ENCODE peak calls at places on chromosomes 4 and X, in seven cellular contexts. One of them, this sample, is unnamed.

GRCh38 chrX:34559325-34559724 is 97.8 kb downstream of the TMEM47 start:
- DNase-seq in IMR-90: peak
- DNase-seq in H9: peak
- DNase-seq in mesenchymal stem cell: no peak
- DNase-seq in mesendoderm: no peak
- DNase-seq in H1: no peak
- DNase-seq in trophoblast cell: no peak
- DNase-seq in this sample: no peak

GRCh38 chr4:76830612-76831474 is 67.1 kb downstream of the SOWAHB start:
- DNase-seq in IMR-90: peak
- DNase-seq in H9: no peak
- DNase-seq in mesenchymal stem cell: peak
- DNase-seq in mesendoderm: peak
- DNase-seq in H1: no peak
- DNase-seq in trophoblast cell: no peak
- DNase-seq in this sample: peak

GRCh38 chr4:73735231-73735630 is 5.1 kb upstream of the CXCL8 start:
- DNase-seq in IMR-90: peak
- DNase-seq in H9: no peak
- DNase-seq in mesenchymal stem cell: peak
- DNase-seq in mesendoderm: no peak
- DNase-seq in H1: no peak
- DNase-seq in trophoblast cell: no peak
- DNase-seq in this sample: no peak

GRCh38 chr4:138110815-138111214 is 131.3 kb downstream of the SLC7A11 start:
- DNase-seq in IMR-90: peak
- DNase-seq in H9: no peak
- DNase-seq in mesenchymal stem cell: no peak
- DNase-seq in mesendoderm: peak
- DNase-seq in H1: no peak
- DNase-seq in trophoblast cell: no peak
- DNase-seq in this sample: no peak

GRCh38 chrX:115948018-115948923 is 222.3 kb upstream of the AGTR2 start:
- DNase-seq in IMR-90: peak
- DNase-seq in H9: no peak
- DNase-seq in mesenchymal stem cell: no peak
- DNase-seq in mesendoderm: no peak
- DNase-seq in H1: no peak
- DNase-seq in trophoblast cell: no peak
- DNase-seq in this sample: no peak

GRCh38 chrX:12901486-12901885 is 4.9 kb upstream of the TLR8 start:
- DNase-seq in IMR-90: peak
- DNase-seq in H9: peak
- DNase-seq in mesenchymal stem cell: peak
- DNase-seq in mesendoderm: peak
- DNase-seq in H1: no peak
- DNase-seq in trophoblast cell: peak
- DNase-seq in this sample: peak

GRCh38 chrX:8204169-8204935 is 33.3 kb upstream of the VCX2 start:
- DNase-seq in IMR-90: no peak
- DNase-seq in H9: no peak
- DNase-seq in mesenchymal stem cell: no peak
- DNase-seq in mesendoderm: peak
- DNase-seq in H1: no peak
- DNase-seq in trophoblast cell: peak
- DNase-seq in this sample: no peak

GRCh38 chrX:17537652-17538301 is 162.8 kb downstream of the NHS start:
- DNase-seq in IMR-90: no peak
- DNase-seq in H9: peak
- DNase-seq in mesenchymal stem cell: no peak
- DNase-seq in mesendoderm: no peak
- DNase-seq in H1: no peak
- DNase-seq in trophoblast cell: no peak
- DNase-seq in this sample: peak

GRCh38 chr4:6763330-6763851 is 19.1 kb upstream of the KIAA0232 start:
- DNase-seq in IMR-90: no peak
- DNase-seq in H9: no peak
- DNase-seq in mesenchymal stem cell: no peak
- DNase-seq in mesendoderm: peak
- DNase-seq in H1: no peak
- DNase-seq in trophoblast cell: peak
- DNase-seq in this sample: no peak

GRCh38 chr4:154626793-154627484 is 14.5 kb upstream of the FGG start:
- DNase-seq in IMR-90: peak
- DNase-seq in H9: peak
- DNase-seq in mesenchymal stem cell: peak
- DNase-seq in mesendoderm: peak
- DNase-seq in H1: peak
- DNase-seq in trophoblast cell: peak
- DNase-seq in this sample: peak

GRCh38 chr4:7594013-7594412 is 159.3 kb upstream of the PSAPL1 start:
- DNase-seq in IMR-90: no peak
- DNase-seq in H9: no peak
- DNase-seq in mesenchymal stem cell: no peak
- DNase-seq in mesendoderm: peak
- DNase-seq in H1: no peak
- DNase-seq in trophoblast cell: no peak
- DNase-seq in this sample: no peak

GRCh38 chr4:127975121-127975770 is 10.0 kb downstream of the ABHD18 start:
- DNase-seq in IMR-90: peak
- DNase-seq in H9: no peak
- DNase-seq in mesenchymal stem cell: no peak
- DNase-seq in mesendoderm: no peak
- DNase-seq in H1: no peak
- DNase-seq in trophoblast cell: no peak
- DNase-seq in this sample: no peak

GRCh38 chr4:112648263-112649054 is 11.5 kb downstream of the LARP7 start:
- DNase-seq in IMR-90: peak
- DNase-seq in H9: peak
- DNase-seq in mesenchymal stem cell: no peak
- DNase-seq in mesendoderm: peak
- DNase-seq in H1: peak
- DNase-seq in trophoblast cell: no peak
- DNase-seq in this sample: no peak

GRCh38 chrX:26581086-26581485 is 365.1 kb downstream of the MAGEB5 start:
- DNase-seq in IMR-90: peak
- DNase-seq in H9: no peak
- DNase-seq in mesenchymal stem cell: no peak
- DNase-seq in mesendoderm: no peak
- DNase-seq in H1: no peak
- DNase-seq in trophoblast cell: no peak
- DNase-seq in this sample: no peak

GRCh38 chr4:101693842-101694398 is 96.6 kb upstream of the BANK1 start:
- DNase-seq in IMR-90: no peak
- DNase-seq in H9: no peak
- DNase-seq in mesenchymal stem cell: no peak
- DNase-seq in mesendoderm: peak
- DNase-seq in H1: no peak
- DNase-seq in trophoblast cell: peak
- DNase-seq in this sample: no peak

GRCh38 chr4:180665994-180666818 is 1577.0 kb upstream of the TENM3 start:
- DNase-seq in IMR-90: peak
- DNase-seq in H9: peak
- DNase-seq in mesenchymal stem cell: peak
- DNase-seq in mesendoderm: peak
- DNase-seq in H1: no peak
- DNase-seq in trophoblast cell: peak
- DNase-seq in this sample: peak

GRCh38 chr4:92304073-92304472 is 307 bp downstream of the GRID2 start:
- DNase-seq in IMR-90: no peak
- DNase-seq in H9: no peak
- DNase-seq in mesenchymal stem cell: no peak
- DNase-seq in mesendoderm: no peak
- DNase-seq in H1: no peak
- DNase-seq in trophoblast cell: no peak
- DNase-seq in this sample: peak

GRCh38 chr4:159045321-159045720 is 57.6 kb upstream of the RAPGEF2 start:
- DNase-seq in IMR-90: no peak
- DNase-seq in H9: no peak
- DNase-seq in mesenchymal stem cell: no peak
- DNase-seq in mesendoderm: no peak
- DNase-seq in H1: no peak
- DNase-seq in trophoblast cell: no peak
- DNase-seq in this sample: no peak

GRCh38 chrX:46574337-46574940 is 874 bp downstream of the CHST7 start:
- DNase-seq in IMR-90: no peak
- DNase-seq in H9: peak
- DNase-seq in mesenchymal stem cell: peak
- DNase-seq in mesendoderm: peak
- DNase-seq in H1: no peak
- DNase-seq in trophoblast cell: no peak
- DNase-seq in this sample: no peak

GRCh38 chr4:47525154-47525819 is 40.2 kb downstream of the ATP10D start:
- DNase-seq in IMR-90: peak
- DNase-seq in H9: no peak
- DNase-seq in mesenchymal stem cell: peak
- DNase-seq in mesendoderm: peak
- DNase-seq in H1: no peak
- DNase-seq in trophoblast cell: no peak
- DNase-seq in this sample: no peak

GRCh38 chr4:178080312-178080711 is 638.1 kb upstream of the AGA start:
- DNase-seq in IMR-90: no peak
- DNase-seq in H9: no peak
- DNase-seq in mesenchymal stem cell: no peak
- DNase-seq in mesendoderm: no peak
- DNase-seq in H1: no peak
- DNase-seq in trophoblast cell: no peak
- DNase-seq in this sample: no peak

GRCh38 chr4:152112116-152112515 is 351.3 kb upstream of the GATB start:
- DNase-seq in IMR-90: no peak
- DNase-seq in H9: no peak
- DNase-seq in mesenchymal stem cell: no peak
- DNase-seq in mesendoderm: no peak
- DNase-seq in H1: no peak
- DNase-seq in trophoblast cell: no peak
- DNase-seq in this sample: no peak

GRCh38 chr4:3338321-3338838 is 45.6 kb downstream of the RGS12 start:
- DNase-seq in IMR-90: no peak
- DNase-seq in H9: no peak
- DNase-seq in mesenchymal stem cell: no peak
- DNase-seq in mesendoderm: no peak
- DNase-seq in H1: no peak
- DNase-seq in trophoblast cell: no peak
- DNase-seq in this sample: no peak
- H3K4ac ChIP-seq in IMR-90: no peak
- H3K4ac ChIP-seq in H9: no peak
- H3K4ac ChIP-seq in mesenchymal stem cell: no peak
- H3K4ac ChIP-seq in mesendoderm: no peak
- H3K4ac ChIP-seq in H1: no peak
- H3K4ac ChIP-seq in trophoblast cell: no peak
- H3K4ac ChIP-seq in this sample: no peak

GRCh38 chr4:135840781-135841180 is 1639.2 kb upstream of the PABPC4L start:
- DNase-seq in IMR-90: no peak
- DNase-seq in H9: no peak
- DNase-seq in mesenchymal stem cell: no peak
- DNase-seq in mesendoderm: no peak
- DNase-seq in H1: no peak
- DNase-seq in trophoblast cell: peak
- DNase-seq in this sample: no peak
- H3K4ac ChIP-seq in IMR-90: no peak
- H3K4ac ChIP-seq in H9: no peak
- H3K4ac ChIP-seq in mesenchymal stem cell: no peak
- H3K4ac ChIP-seq in mesendoderm: no peak
- H3K4ac ChIP-seq in H1: no peak
- H3K4ac ChIP-seq in trophoblast cell: no peak
- H3K4ac ChIP-seq in this sample: no peak

GRCh38 chrX:110944793-110945466 is 149.3 kb upstream of the CHRDL1 start:
- DNase-seq in IMR-90: no peak
- DNase-seq in H9: peak
- DNase-seq in mesenchymal stem cell: no peak
- DNase-seq in mesendoderm: peak
- DNase-seq in H1: no peak
- DNase-seq in trophoblast cell: peak
- DNase-seq in this sample: peak
- H3K4ac ChIP-seq in IMR-90: no peak
- H3K4ac ChIP-seq in H9: no peak
- H3K4ac ChIP-seq in mesenchymal stem cell: no peak
- H3K4ac ChIP-seq in mesendoderm: no peak
- H3K4ac ChIP-seq in H1: peak
- H3K4ac ChIP-seq in trophoblast cell: no peak
- H3K4ac ChIP-seq in this sample: peak

GRCh38 chr4:185624248-185624568 is 88.9 kb upstream of the PDLIM3 start:
- DNase-seq in IMR-90: no peak
- DNase-seq in H9: no peak
- DNase-seq in mesenchymal stem cell: no peak
- DNase-seq in mesendoderm: no peak
- DNase-seq in H1: no peak
- DNase-seq in trophoblast cell: no peak
- DNase-seq in this sample: no peak

GRCh38 chr4:185623444-185624247 is 88.3 kb upstream of the PDLIM3 start:
- DNase-seq in IMR-90: no peak
- DNase-seq in H9: no peak
- DNase-seq in mesenchymal stem cell: no peak
- DNase-seq in mesendoderm: no peak
- DNase-seq in H1: no peak
- DNase-seq in trophoblast cell: no peak
- DNase-seq in this sample: no peak

GRCh38 chr4:185626798-185627197 is 91.5 kb upstream of the PDLIM3 start:
- DNase-seq in IMR-90: no peak
- DNase-seq in H9: no peak
- DNase-seq in mesenchymal stem cell: no peak
- DNase-seq in mesendoderm: no peak
- DNase-seq in H1: no peak
- DNase-seq in trophoblast cell: no peak
- DNase-seq in this sample: no peak

DNA sequence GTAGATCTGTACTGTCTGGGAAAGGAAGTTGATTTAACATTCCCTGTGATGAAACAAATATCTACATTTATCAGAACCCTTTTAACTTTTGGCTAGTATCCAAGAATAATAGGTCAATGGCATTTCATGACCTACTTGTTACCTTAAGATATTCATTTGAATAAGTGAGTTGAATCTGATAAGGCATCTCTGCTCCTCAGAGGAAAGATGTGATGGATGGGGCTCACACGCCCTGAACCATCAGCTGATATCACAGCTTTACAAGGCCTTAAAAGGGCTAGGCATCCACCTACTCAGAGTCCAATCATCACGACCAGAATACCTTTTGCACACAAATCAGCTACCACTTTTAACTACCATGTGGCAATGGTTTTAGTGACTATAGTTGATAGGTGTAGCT is 90.2 kb upstream of the PDLIM3 start:
- DNase-seq in IMR-90: no peak
- DNase-seq in H9: no peak
- DNase-seq in mesenchymal stem cell: no peak
- DNase-seq in mesendoderm: no peak
- DNase-seq in H1: no peak
- DNase-seq in trophoblast cell: no peak
- DNase-seq in this sample: no peak
- H3K4ac ChIP-seq in IMR-90: no peak
- H3K4ac ChIP-seq in H9: no peak
- H3K4ac ChIP-seq in mesenchymal stem cell: no peak
- H3K4ac ChIP-seq in mesendoderm: no peak
- H3K4ac ChIP-seq in H1: no peak
- H3K4ac ChIP-seq in trophoblast cell: no peak
- H3K4ac ChIP-seq in this sample: no peak